ENCODE peak calls at places on chromosomes 2 and 18, in six cellular contexts. One of them, this sample, is unnamed.
A peak's percentile ranks its signal among the peaks of the same experiment; 100 is the strongest.

GRCh38 chr2:104443137-104443536 is 410.8 kb upstream of the POU3F3 start:
- DNase-seq in Calu3: no peak
- DNase-seq in NCI-H1417 treated with DMSO at 0.1 percent for 48 hours: no peak
- DNase-seq in breast epithelium: no peak
- DNase-seq in activated CD4-positive, alpha-beta T cell treated with anti-CD3 and anti-CD28 coated beads, Interleukin-2, amount 50 U/mL, for 24 hours: no peak
- DNase-seq in mesothelial cell of epicardium: no peak
- DNase-seq in this sample: no peak

GRCh38 chr18:56716692-56717146 is 65.6 kb downstream of the WDR7 start:
- DNase-seq in mesothelial cell of epicardium: no peak
- DNase-seq in breast epithelium: no peak
- DNase-seq in activated CD4-positive, alpha-beta T cell treated with anti-CD3 and anti-CD28 coated beads, Interleukin-2, amount 50 U/mL, for 24 hours: no peak
- DNase-seq in NCI-H1417 treated with DMSO at 0.1 percent for 48 hours: no peak
- DNase-seq in Calu3: no peak
- DNase-seq in this sample: no peak

GRCh38 chr18:13313006-13313661 is 94.6 kb downstream of the LDLRAD4 start:
- DNase-seq in mesothelial cell of epicardium: no peak
- DNase-seq in NCI-H1417 treated with DMSO at 0.1 percent for 48 hours: no peak
- DNase-seq in activated CD4-positive, alpha-beta T cell treated with anti-CD3 and anti-CD28 coated beads, Interleukin-2, amount 50 U/mL, for 24 hours: no peak
- DNase-seq in breast epithelium: no peak
- DNase-seq in Calu3: no peak
- DNase-seq in this sample: no peak

GRCh38 chr18:21179590-21180220 is 62.3 kb upstream of the GREB1L start:
- DNase-seq in activated CD4-positive, alpha-beta T cell treated with anti-CD3 and anti-CD28 coated beads, Interleukin-2, amount 50 U/mL, for 24 hours: peak; percentile 45
- DNase-seq in NCI-H1417 treated with DMSO at 0.1 percent for 48 hours: peak; percentile 46
- DNase-seq in mesothelial cell of epicardium: no peak
- DNase-seq in breast epithelium: no peak
- DNase-seq in Calu3: peak; percentile 56
- DNase-seq in this sample: no peak

GRCh38 chr2:239496700-239497099 is 95.9 kb upstream of the HDAC4 start:
- DNase-seq in mesothelial cell of epicardium: no peak
- DNase-seq in breast epithelium: no peak
- DNase-seq in NCI-H1417 treated with DMSO at 0.1 percent for 48 hours: no peak
- DNase-seq in activated CD4-positive, alpha-beta T cell treated with anti-CD3 and anti-CD28 coated beads, Interleukin-2, amount 50 U/mL, for 24 hours: no peak
- DNase-seq in Calu3: no peak
- DNase-seq in this sample: no peak

GRCh38 chr2:174078275-174078674 is 113.1 kb upstream of the SP3 start:
- DNase-seq in Calu3: no peak
- DNase-seq in activated CD4-positive, alpha-beta T cell treated with anti-CD3 and anti-CD28 coated beads, Interleukin-2, amount 50 U/mL, for 24 hours: no peak
- DNase-seq in NCI-H1417 treated with DMSO at 0.1 percent for 48 hours: no peak
- DNase-seq in breast epithelium: no peak
- DNase-seq in mesothelial cell of epicardium: no peak
- DNase-seq in this sample: no peak

GRCh38 chr2:202545523-202545922 is 89.2 kb upstream of the FAM117B start:
- DNase-seq in mesothelial cell of epicardium: no peak
- DNase-seq in Calu3: no peak
- DNase-seq in NCI-H1417 treated with DMSO at 0.1 percent for 48 hours: no peak
- DNase-seq in activated CD4-positive, alpha-beta T cell treated with anti-CD3 and anti-CD28 coated beads, Interleukin-2, amount 50 U/mL, for 24 hours: no peak
- DNase-seq in breast epithelium: no peak
- DNase-seq in this sample: no peak

GRCh38 chr2:81396417-81397019 is 1092.0 kb upstream of the LRRTM1 start:
- DNase-seq in NCI-H1417 treated with DMSO at 0.1 percent for 48 hours: no peak
- DNase-seq in breast epithelium: no peak
- DNase-seq in mesothelial cell of epicardium: no peak
- DNase-seq in Calu3: no peak
- DNase-seq in activated CD4-positive, alpha-beta T cell treated with anti-CD3 and anti-CD28 coated beads, Interleukin-2, amount 50 U/mL, for 24 hours: no peak
- DNase-seq in this sample: no peak

GRCh38 chr2:199463708-199464613 is 6.2 kb upstream of the SATB2 start:
- DNase-seq in Calu3: no peak
- DNase-seq in mesothelial cell of epicardium: no peak
- DNase-seq in breast epithelium: no peak
- DNase-seq in activated CD4-positive, alpha-beta T cell treated with anti-CD3 and anti-CD28 coated beads, Interleukin-2, amount 50 U/mL, for 24 hours: no peak
- DNase-seq in NCI-H1417 treated with DMSO at 0.1 percent for 48 hours: no peak
- DNase-seq in this sample: no peak

GRCh38 chr2:31196622-31197021 is 20.7 kb downstream of the CAPN14 start:
- DNase-seq in activated CD4-positive, alpha-beta T cell treated with anti-CD3 and anti-CD28 coated beads, Interleukin-2, amount 50 U/mL, for 24 hours: no peak
- DNase-seq in NCI-H1417 treated with DMSO at 0.1 percent for 48 hours: no peak
- DNase-seq in breast epithelium: no peak
- DNase-seq in mesothelial cell of epicardium: no peak
- DNase-seq in Calu3: no peak
- DNase-seq in this sample: no peak

GRCh38 chr2:148645925-148646559 is 1.5 kb downstream of the EPC2 start:
- DNase-seq in Calu3: peak; percentile 53
- DNase-seq in breast epithelium: peak; percentile 43
- DNase-seq in activated CD4-positive, alpha-beta T cell treated with anti-CD3 and anti-CD28 coated beads, Interleukin-2, amount 50 U/mL, for 24 hours: peak; percentile 61
- DNase-seq in mesothelial cell of epicardium: no peak
- DNase-seq in NCI-H1417 treated with DMSO at 0.1 percent for 48 hours: peak; percentile 36
- DNase-seq in this sample: peak; percentile 66

GRCh38 chr2:147416099-147416498 is 428.7 kb upstream of the ACVR2A start:
- DNase-seq in activated CD4-positive, alpha-beta T cell treated with anti-CD3 and anti-CD28 coated beads, Interleukin-2, amount 50 U/mL, for 24 hours: no peak
- DNase-seq in mesothelial cell of epicardium: no peak
- DNase-seq in breast epithelium: no peak
- DNase-seq in Calu3: no peak
- DNase-seq in NCI-H1417 treated with DMSO at 0.1 percent for 48 hours: no peak
- DNase-seq in this sample: no peak

GRCh38 chr2:173720310-173720709 is 244.9 kb downstream of the SP3 start:
- DNase-seq in NCI-H1417 treated with DMSO at 0.1 percent for 48 hours: no peak
- DNase-seq in Calu3: no peak
- DNase-seq in activated CD4-positive, alpha-beta T cell treated with anti-CD3 and anti-CD28 coated beads, Interleukin-2, amount 50 U/mL, for 24 hours: no peak
- DNase-seq in breast epithelium: no peak
- DNase-seq in mesothelial cell of epicardium: no peak
- DNase-seq in this sample: no peak

GRCh38 chr2:144350151-144350802 is 169.6 kb downstream of the ZEB2 start:
- DNase-seq in breast epithelium: no peak
- DNase-seq in mesothelial cell of epicardium: no peak
- DNase-seq in Calu3: no peak
- DNase-seq in NCI-H1417 treated with DMSO at 0.1 percent for 48 hours: no peak
- DNase-seq in activated CD4-positive, alpha-beta T cell treated with anti-CD3 and anti-CD28 coated beads, Interleukin-2, amount 50 U/mL, for 24 hours: peak; percentile 17
- DNase-seq in this sample: no peak

This sample was measured in sigmoid colon.